ENCODE peak calls at places on chromosomes 3 and 15, in seven cellular contexts. B is HCT116, R is tibial nerve, X is breast epithelium, A is ovary, U is body of pancreas, H is right lobe of liver. N is an unnamed sample. For H3K27me3, the result is how much of the 10 kb centered on the place peaks cover.

GRCh38 chr3:166296179-166296783 is 459.1 kb upstream of the BCHE start:
- DNase-seq in B (no peak), R (no peak), X (no peak), A (no peak), U (no peak), H (no peak), N (no peak)

GRCh38 chr15:91199511-91199910 is 99.5 kb downstream of the SV2B start:
- DNase-seq in B (no peak), R (no peak), X (no peak), A (no peak), U (no peak), H (no peak), N (no peak)

GRCh38 chr15:84600331-84600686 is 500 bp upstream of the ZSCAN2 start:
- DNase-seq in B (peak), R (peak), X (peak), A (peak), U (peak), H (peak), N (peak)

GRCh38 chr15:92050220-92050898 is 196.9 kb downstream of the SLCO3A1 start:
- DNase-seq in B (no peak), R (no peak), X (no peak), A (no peak), U (no peak), H (no peak), N (no peak)

GRCh38 chr3:63706321-63707085 is 54.0 kb downstream of the SNTN start:
- DNase-seq in B (no peak), R (no peak), X (no peak), A (no peak), U (no peak), H (no peak), N (no peak)

GRCh38 chr15:75455982-75456531 is 4.6 kb upstream of the SIN3A start:
- DNase-seq in B (peak), R (peak), X (no peak), A (no peak), U (peak), H (no peak), N (peak)

GRCh38 chr15:63172376-63173115 is 15.3 kb upstream of the RPS27L start:
- DNase-seq in B (no peak), R (no peak), X (no peak), A (no peak), U (no peak), H (no peak), N (no peak)

GRCh38 chr3:10283638-10284037 is 9.1 kb downstream of the GHRL start:
- DNase-seq in B (no peak), R (no peak), X (peak), A (no peak), U (peak), H (no peak), N (no peak)

GRCh38 chr15:83292317-83292716 is 7.9 kb upstream of the BNC1 start:
- DNase-seq in B (no peak), R (no peak), X (no peak), A (no peak), U (no peak), H (no peak), N (no peak)

GRCh38 chr3:167456157-167456799 is 17.6 kb downstream of the SERPINI2 start:
- DNase-seq in B (no peak), R (no peak), X (no peak), A (no peak), U (no peak), H (no peak), N (no peak)

GRCh38 chr3:127254730-127255129 is 33.1 kb downstream of the PRR20G start:
- DNase-seq in B (peak), R (no peak), X (no peak), A (no peak), U (no peak), H (no peak), N (no peak)

GRCh38 chr3:116423365-116423764 is 21.9 kb downstream of the LSAMP start:
- DNase-seq in B (no peak), R (no peak), X (no peak), A (no peak), U (no peak), H (no peak), N (no peak)

GRCh38 chr15:72559781-72560180 is 85.7 kb downstream of the ARIH1 start:
- DNase-seq in B (no peak), R (no peak), X (no peak), A (no peak), U (no peak), H (no peak), N (no peak)

GRCh38 chr3:146115619-146116018 is 45.4 kb downstream of the PLOD2 start:
- DNase-seq in B (no peak), R (no peak), X (no peak), A (no peak), U (no peak), H (peak), N (no peak)

GRCh38 chr15:58475573-58476524 is 44.1 kb downstream of the LIPC start:
- DNase-seq in B (no peak), R (peak), X (no peak), A (no peak), U (peak), H (peak), N (no peak)

GRCh38 chr15:77064539-77065308 is 6.2 kb downstream of the TSPAN3 start:
- DNase-seq in B (no peak), R (no peak), X (no peak), A (no peak), U (no peak), H (no peak), N (no peak)

GRCh38 chr3:76998555-76998954 is 41.3 kb upstream of the ROBO2 start:
- DNase-seq in B (no peak), R (no peak), X (no peak), A (no peak), U (no peak), H (no peak), N (no peak)

GRCh38 chr15:25858952-25859760 is 4.0 kb downstream of the ATP10A start:
- DNase-seq in B (no peak), R (no peak), X (no peak), A (no peak), U (no peak), H (no peak), N (no peak)

GRCh38 chr3:108887137-108887536 is 64.6 kb downstream of the TRAT1 start:
- DNase-seq in B (no peak), R (no peak), X (no peak), A (no peak), U (no peak), H (no peak), N (no peak)

GRCh38 chr3:160644491-160644890 is 32.5 kb upstream of the ARL14 start:
- DNase-seq in B (no peak), R (no peak), X (no peak), A (no peak), U (no peak), H (no peak), N (no peak)

GRCh38 chr3:48428088-48428862 is 1.6 kb downstream of the PLXNB1 start:
- DNase-seq in B (no peak), R (peak), X (no peak), A (no peak), U (peak), H (peak), N (peak)

GRCh38 chr3:86239956-86240355 is 751.0 kb downstream of the VGLL3 start:
- DNase-seq in B (no peak), R (no peak), X (no peak), A (no peak), U (no peak), H (no peak), N (no peak)

GRCh38 chr3:49198611-49199230 is 27.3 kb downstream of the KLHDC8B start:
- DNase-seq in B (no peak), R (no peak), X (no peak), A (no peak), U (no peak), H (no peak), N (no peak)

GRCh38 chr3:52527039-52527731 is 6.5 kb downstream of the NT5DC2 start:
- DNase-seq in B (no peak), R (no peak), X (peak), A (peak), U (peak), H (peak), N (peak)

GRCh38 chr3:52527732-52528595 is 5.7 kb downstream of the NT5DC2 start:
- DNase-seq in B (no peak), R (no peak), X (peak), A (peak), U (peak), H (no peak), N (peak)

GRCh38 chr3:52524752-52525661 is 8.7 kb downstream of the NT5DC2 start:
- DNase-seq in B (no peak), R (no peak), X (peak), A (no peak), U (peak), H (no peak), N (no peak)

GRCh38 chr3:52525666-52526065 is 8.0 kb downstream of the NT5DC2 start:
- DNase-seq in B (no peak), R (no peak), X (no peak), A (no peak), U (no peak), H (no peak), N (no peak)

GRCh38 chr3:52526151-52526561 is 7.5 kb downstream of the NT5DC2 start:
- DNase-seq in B (no peak), R (no peak), X (no peak), A (no peak), U (peak), H (no peak), N (no peak)
- H3K27ac ChIP-seq in B (peak), R (peak), X (peak), A (peak), U (no peak), H (no peak), N (peak)

DNA sequence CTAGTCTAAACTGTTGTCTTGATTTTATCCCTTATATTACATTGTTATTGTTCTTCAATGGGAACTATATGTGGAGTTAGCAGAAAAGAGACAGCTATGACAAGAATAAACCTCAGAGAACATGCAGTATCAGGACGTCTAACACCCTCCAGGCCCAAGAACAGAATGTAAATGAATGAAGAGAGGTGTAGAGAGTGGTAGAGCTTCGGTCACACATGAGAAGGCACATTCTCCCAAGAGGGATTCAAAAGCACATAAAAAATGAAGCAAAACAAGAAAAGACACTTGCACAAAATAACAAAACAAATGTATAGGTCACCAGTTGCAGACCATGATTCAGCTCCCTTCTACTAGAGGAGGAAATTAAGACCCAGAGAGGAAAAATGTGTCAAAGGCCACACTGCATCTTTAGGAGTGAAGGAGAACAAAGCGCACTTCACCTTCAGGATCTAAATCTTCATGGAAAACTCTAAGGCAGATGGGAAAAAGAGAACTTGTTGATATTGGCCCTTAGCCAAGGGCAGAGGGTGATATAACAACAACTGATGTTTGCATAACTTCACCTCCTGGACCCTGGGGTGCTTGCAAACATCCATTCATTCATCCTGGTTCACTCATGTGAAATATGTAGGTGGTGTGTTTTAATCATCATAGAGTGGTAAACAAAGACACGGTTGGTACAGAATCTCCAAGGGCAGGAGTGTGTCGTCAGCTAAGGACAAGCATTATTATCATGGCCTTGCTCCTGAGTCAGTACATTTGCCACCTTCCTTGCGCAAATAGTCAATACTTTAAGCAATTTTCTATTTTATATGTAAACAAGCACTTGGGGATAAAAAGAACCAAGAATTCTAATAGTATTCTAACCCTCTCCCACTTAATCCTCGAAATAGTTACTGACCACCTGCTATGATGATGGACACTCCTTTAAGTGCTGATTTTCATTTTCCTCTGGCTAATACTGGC is 8.8 kb downstream of the NEK10 start:
- DNase-seq in B (no peak), R (no peak), X (no peak), A (no peak), U (peak), H (peak), N (peak)
- TF ChIP-seq POLR2A in B (no peak), R (no peak), X (no peak), A (no peak), U (no peak), H (no peak), N (no peak)

GRCh38 chr3:138933068-138933668 is 13.8 kb downstream of the FOXL2 start:
- DNase-seq in B (no peak), R (no peak), X (no peak), A (no peak), U (no peak), H (no peak), N (no peak)
- H3K27me3 ChIP-seq in B (under half), R (under half), X (under half), A (under half), U (under half), H (under half), N (under half)

DNA sequence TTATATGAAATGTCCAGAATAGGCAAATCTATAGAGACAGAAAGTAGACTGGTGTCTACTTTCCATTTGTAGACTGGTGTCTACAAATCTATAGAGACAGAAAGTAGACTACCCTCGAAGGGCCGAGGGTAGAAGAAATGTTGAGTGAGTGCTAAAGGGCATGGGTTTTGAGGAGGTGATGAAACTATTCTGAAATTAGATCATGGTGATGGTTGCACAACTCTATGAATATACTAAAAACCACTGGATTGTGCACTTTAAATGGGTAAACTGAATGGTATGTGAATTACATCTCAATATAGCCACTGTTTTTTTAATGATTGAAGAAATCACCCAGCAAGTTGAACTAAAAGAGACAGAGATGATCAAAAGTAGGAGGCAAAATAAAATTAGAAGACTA is 27.9 kb downstream of the TP53BP1 start:
- DNase-seq in B (no peak), R (no peak), X (no peak), A (no peak), U (no peak), H (no peak), N (no peak)
- H3K27ac ChIP-seq in B (no peak), R (no peak), X (no peak), A (no peak), U (no peak), H (no peak), N (no peak)

GRCh38 chr15:87944051-87944450 is 312.5 kb downstream of the NTRK3 start:
- DNase-seq in B (no peak), R (no peak), X (no peak), A (no peak), U (no peak), H (no peak), N (no peak)
- TF ChIP-seq POLR2A in B (no peak), R (no peak), X (no peak), A (no peak), U (no peak), H (no peak), N (no peak)

GRCh38 chr15:29470794-29471193 is 201.2 kb upstream of the NSMCE3 start:
- DNase-seq in B (no peak), R (no peak), X (no peak), A (no peak), U (peak), H (no peak), N (peak)
- H3K27me3 ChIP-seq in B (under half), R (under half), X (under half), A (under half), U (under half), H (under half), N (under half)

GRCh38 chr3:34002569-34003100 is 204.2 kb downstream of the PDCD6IP start:
- DNase-seq in B (no peak), R (no peak), X (no peak), A (no peak), U (no peak), H (no peak), N (no peak)
- H3K27ac ChIP-seq in B (no peak), R (no peak), X (no peak), A (no peak), U (no peak), H (no peak), N (no peak)

DNA sequence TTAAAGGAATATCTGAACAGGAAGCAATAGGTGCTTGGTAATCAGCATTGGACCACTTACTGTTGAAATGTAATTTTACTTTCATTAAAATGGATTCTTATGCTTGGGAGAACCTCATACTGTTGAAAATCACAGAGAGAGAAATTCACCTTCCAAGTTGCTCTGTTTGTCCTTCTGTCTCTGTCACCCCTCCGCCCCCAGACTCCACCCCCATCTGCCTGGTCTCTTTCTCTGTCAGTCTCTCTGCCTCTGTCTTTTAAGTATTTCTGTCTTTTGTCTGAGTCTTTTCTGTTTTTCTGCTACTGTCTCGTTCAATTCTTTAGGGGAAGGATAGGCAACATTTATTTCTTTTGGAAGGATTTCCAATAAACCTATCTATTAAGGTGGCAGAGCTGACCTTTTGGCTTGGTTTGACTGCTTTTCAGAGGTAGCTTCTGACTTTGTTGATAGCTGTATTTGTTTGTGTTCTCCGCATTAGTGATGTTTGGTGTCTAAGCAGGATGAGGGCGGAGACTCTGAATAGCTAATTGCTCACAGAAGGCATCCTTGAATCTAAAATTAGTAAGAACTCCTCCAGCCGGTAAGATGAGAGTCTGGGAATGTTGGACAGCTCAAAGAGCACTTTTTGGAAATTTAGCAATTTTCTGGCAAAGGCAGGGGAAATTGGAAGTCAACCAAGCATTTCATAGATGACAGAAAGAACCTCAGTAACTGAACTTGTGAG is 174.2 kb downstream of the KLHL25 start:
- DNase-seq in B (no peak), R (peak), X (no peak), A (no peak), U (no peak), H (no peak), N (no peak)
- TF ChIP-seq POLR2A in B (no peak), R (peak), X (peak), A (peak), U (peak), H (peak), N (peak)